ENCODE peak calls at places on chromosomes 7 and 10, in eight cellular contexts. One of them, this sample, is unnamed.

GRCh38 chr7:17696422-17696821 is 243.9 kb downstream of the SNX13 start:
- DNase-seq in B cell: no peak
- DNase-seq in neural crest cell: peak
- DNase-seq in Calu3: peak
- DNase-seq in HFF-Myc: no peak
- DNase-seq in body of pancreas: no peak
- DNase-seq in fibroblast of mammary gland: peak
- DNase-seq in tibial artery: peak
- DNase-seq in this sample: peak

GRCh38 chr10:127094984-127095383 is 101.4 kb downstream of the INSYN2A start:
- DNase-seq in B cell: no peak
- DNase-seq in neural crest cell: no peak
- DNase-seq in Calu3: no peak
- DNase-seq in HFF-Myc: no peak
- DNase-seq in body of pancreas: no peak
- DNase-seq in fibroblast of mammary gland: no peak
- DNase-seq in tibial artery: no peak
- DNase-seq in this sample: no peak

GRCh38 chr10:87660484-87661133 is 931 bp downstream of the PAPSS2 start:
- DNase-seq in B cell: no peak
- DNase-seq in neural crest cell: no peak
- DNase-seq in Calu3: peak
- DNase-seq in HFF-Myc: no peak
- DNase-seq in body of pancreas: peak
- DNase-seq in fibroblast of mammary gland: peak
- DNase-seq in tibial artery: no peak
- DNase-seq in this sample: peak

GRCh38 chr7:19122018-19122588 is 4.7 kb upstream of the TWIST1 start:
- DNase-seq in B cell: no peak
- DNase-seq in neural crest cell: no peak
- DNase-seq in Calu3: no peak
- DNase-seq in HFF-Myc: no peak
- DNase-seq in body of pancreas: no peak
- DNase-seq in fibroblast of mammary gland: peak
- DNase-seq in tibial artery: no peak
- DNase-seq in this sample: peak

GRCh38 chr7:91634485-91635177 is 245.9 kb downstream of the MTERF1 start:
- DNase-seq in B cell: no peak
- DNase-seq in neural crest cell: no peak
- DNase-seq in Calu3: no peak
- DNase-seq in HFF-Myc: no peak
- DNase-seq in body of pancreas: no peak
- DNase-seq in fibroblast of mammary gland: no peak
- DNase-seq in tibial artery: no peak
- DNase-seq in this sample: no peak

GRCh38 chr10:61642692-61643091 is 20.0 kb upstream of the CABCOCO1 start:
- DNase-seq in B cell: no peak
- DNase-seq in neural crest cell: no peak
- DNase-seq in Calu3: no peak
- DNase-seq in HFF-Myc: peak
- DNase-seq in body of pancreas: no peak
- DNase-seq in fibroblast of mammary gland: peak
- DNase-seq in tibial artery: no peak
- DNase-seq in this sample: peak

GRCh38 chr7:128458956-128459355 is 3.3 kb downstream of the HILPDA start:
- DNase-seq in B cell: no peak
- DNase-seq in neural crest cell: no peak
- DNase-seq in Calu3: no peak
- DNase-seq in HFF-Myc: no peak
- DNase-seq in body of pancreas: no peak
- DNase-seq in fibroblast of mammary gland: no peak
- DNase-seq in tibial artery: no peak
- DNase-seq in this sample: no peak

GRCh38 chr7:111833461-111833860 is 271.2 kb upstream of the IMMP2L start:
- DNase-seq in B cell: no peak
- DNase-seq in neural crest cell: no peak
- DNase-seq in Calu3: no peak
- DNase-seq in HFF-Myc: no peak
- DNase-seq in body of pancreas: no peak
- DNase-seq in fibroblast of mammary gland: peak
- DNase-seq in tibial artery: no peak
- DNase-seq in this sample: peak

GRCh38 chr7:157016352-157017041 is 6.0 kb upstream of the MNX1 start:
- DNase-seq in B cell: no peak
- DNase-seq in neural crest cell: no peak
- DNase-seq in Calu3: no peak
- DNase-seq in HFF-Myc: no peak
- DNase-seq in body of pancreas: no peak
- DNase-seq in fibroblast of mammary gland: no peak
- DNase-seq in tibial artery: peak
- DNase-seq in this sample: no peak

GRCh38 chr10:85863301-85864172 is 503.1 kb downstream of the GRID1 start:
- DNase-seq in B cell: no peak
- DNase-seq in neural crest cell: no peak
- DNase-seq in Calu3: no peak
- DNase-seq in HFF-Myc: no peak
- DNase-seq in body of pancreas: no peak
- DNase-seq in fibroblast of mammary gland: no peak
- DNase-seq in tibial artery: no peak
- DNase-seq in this sample: no peak

GRCh38 chr7:98286093-98286525 is 4.6 kb downstream of the BRI3 start:
- DNase-seq in B cell: no peak
- DNase-seq in neural crest cell: no peak
- DNase-seq in Calu3: peak
- DNase-seq in HFF-Myc: no peak
- DNase-seq in body of pancreas: peak
- DNase-seq in fibroblast of mammary gland: peak
- DNase-seq in tibial artery: peak
- DNase-seq in this sample: peak

GRCh38 chr7:47587389-47587788 is 5.5 kb upstream of the TNS3 start:
- DNase-seq in B cell: no peak
- DNase-seq in neural crest cell: no peak
- DNase-seq in Calu3: no peak
- DNase-seq in HFF-Myc: no peak
- DNase-seq in body of pancreas: peak
- DNase-seq in fibroblast of mammary gland: no peak
- DNase-seq in tibial artery: peak
- DNase-seq in this sample: no peak

DNA sequence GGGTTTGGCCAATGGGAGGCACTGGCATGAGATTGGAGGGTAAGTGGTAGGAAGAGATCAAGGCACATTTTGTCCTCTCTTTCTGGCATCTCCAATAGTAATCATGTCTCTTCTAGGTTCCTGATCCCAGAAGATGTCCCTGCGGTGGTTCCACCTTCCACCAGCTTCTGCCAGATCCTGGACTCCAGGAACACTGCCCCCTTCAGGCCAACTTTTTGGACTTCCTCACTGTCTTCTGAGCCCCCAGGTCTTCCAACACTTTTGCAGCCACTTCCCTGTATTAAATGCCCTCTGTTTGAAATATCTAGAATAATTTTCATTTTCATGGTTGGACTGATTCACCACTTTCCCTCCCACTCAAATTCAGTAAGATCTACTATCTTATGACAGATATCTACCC is 60.9 kb downstream of the BAMBI start:
- DNase-seq in B cell: no peak
- DNase-seq in neural crest cell: no peak
- DNase-seq in Calu3: no peak
- DNase-seq in HFF-Myc: no peak
- DNase-seq in body of pancreas: no peak
- DNase-seq in fibroblast of mammary gland: peak
- DNase-seq in tibial artery: no peak
- DNase-seq in this sample: no peak
- TF ChIP-seq CTCF in B cell: no peak
- TF ChIP-seq CTCF in neural crest cell: peak
- TF ChIP-seq CTCF in Calu3: no peak
- TF ChIP-seq CTCF in HFF-Myc: peak
- TF ChIP-seq CTCF in body of pancreas: no peak
- TF ChIP-seq CTCF in fibroblast of mammary gland: peak
- TF ChIP-seq CTCF in tibial artery: no peak
- TF ChIP-seq CTCF in this sample: no peak

DNA sequence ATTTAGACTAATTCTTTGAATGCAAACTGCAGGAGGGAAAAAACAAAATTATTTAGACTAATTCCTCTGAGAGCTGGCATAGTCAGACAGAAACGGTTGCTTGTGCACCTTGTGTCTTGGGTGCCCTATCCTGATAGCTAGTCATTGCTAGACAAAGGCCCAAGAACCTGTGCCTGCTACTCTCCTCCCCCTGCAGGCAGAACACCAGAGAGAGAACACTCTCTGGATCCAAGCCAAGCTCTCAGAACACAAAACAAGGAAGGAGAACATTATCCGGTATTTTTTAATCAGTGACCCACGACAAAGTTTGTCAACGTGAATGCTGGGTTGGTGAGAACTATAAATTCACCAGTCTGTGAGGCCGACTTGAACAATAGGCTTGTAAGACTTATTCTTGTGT is 18.9 kb upstream of the PPP1R9A start:
- DNase-seq in B cell: peak
- DNase-seq in neural crest cell: no peak
- DNase-seq in Calu3: peak
- DNase-seq in HFF-Myc: no peak
- DNase-seq in body of pancreas: peak
- DNase-seq in fibroblast of mammary gland: peak
- DNase-seq in tibial artery: no peak
- DNase-seq in this sample: peak
- TF ChIP-seq CTCF in B cell: no peak
- TF ChIP-seq CTCF in neural crest cell: peak
- TF ChIP-seq CTCF in Calu3: peak
- TF ChIP-seq CTCF in HFF-Myc: no peak
- TF ChIP-seq CTCF in body of pancreas: peak
- TF ChIP-seq CTCF in fibroblast of mammary gland: peak
- TF ChIP-seq CTCF in tibial artery: no peak
- TF ChIP-seq CTCF in this sample: peak

GRCh38 chr7:121259826-121260225 is 69.0 kb upstream of the WNT16 start:
- DNase-seq in B cell: no peak
- DNase-seq in neural crest cell: no peak
- DNase-seq in Calu3: no peak
- DNase-seq in HFF-Myc: no peak
- DNase-seq in body of pancreas: no peak
- DNase-seq in fibroblast of mammary gland: no peak
- DNase-seq in tibial artery: no peak
- DNase-seq in this sample: no peak
- TF ChIP-seq CTCF in B cell: no peak
- TF ChIP-seq CTCF in neural crest cell: no peak
- TF ChIP-seq CTCF in Calu3: no peak
- TF ChIP-seq CTCF in HFF-Myc: no peak
- TF ChIP-seq CTCF in body of pancreas: no peak
- TF ChIP-seq CTCF in fibroblast of mammary gland: no peak
- TF ChIP-seq CTCF in tibial artery: no peak
- TF ChIP-seq CTCF in this sample: no peak

GRCh38 chr7:148906707-148907498 is 22.8 kb upstream of the EZH2 start:
- DNase-seq in B cell: no peak
- DNase-seq in neural crest cell: no peak
- DNase-seq in Calu3: no peak
- DNase-seq in HFF-Myc: no peak
- DNase-seq in body of pancreas: no peak
- DNase-seq in fibroblast of mammary gland: no peak
- DNase-seq in tibial artery: no peak
- DNase-seq in this sample: no peak

GRCh38 chr7:148898845-148899474 is 14.9 kb upstream of the EZH2 start:
- DNase-seq in B cell: no peak
- DNase-seq in neural crest cell: no peak
- DNase-seq in Calu3: peak
- DNase-seq in HFF-Myc: no peak
- DNase-seq in body of pancreas: no peak
- DNase-seq in fibroblast of mammary gland: no peak
- DNase-seq in tibial artery: no peak
- DNase-seq in this sample: no peak

GRCh38 chr7:148903504-148903903 is 19.4 kb upstream of the EZH2 start:
- DNase-seq in B cell: no peak
- DNase-seq in neural crest cell: no peak
- DNase-seq in Calu3: no peak
- DNase-seq in HFF-Myc: no peak
- DNase-seq in body of pancreas: no peak
- DNase-seq in fibroblast of mammary gland: no peak
- DNase-seq in tibial artery: no peak
- DNase-seq in this sample: no peak

GRCh38 chr7:148905093-148905666 is 21.1 kb upstream of the EZH2 start:
- DNase-seq in B cell: no peak
- DNase-seq in neural crest cell: no peak
- DNase-seq in Calu3: peak
- DNase-seq in HFF-Myc: no peak
- DNase-seq in body of pancreas: no peak
- DNase-seq in fibroblast of mammary gland: no peak
- DNase-seq in tibial artery: no peak
- DNase-seq in this sample: no peak

GRCh38 chr7:148901178-148901577 is 17.1 kb upstream of the EZH2 start:
- DNase-seq in B cell: no peak
- DNase-seq in neural crest cell: no peak
- DNase-seq in Calu3: no peak
- DNase-seq in HFF-Myc: no peak
- DNase-seq in body of pancreas: no peak
- DNase-seq in fibroblast of mammary gland: no peak
- DNase-seq in tibial artery: no peak
- DNase-seq in this sample: no peak
- TF ChIP-seq CTCF in B cell: no peak
- TF ChIP-seq CTCF in neural crest cell: no peak
- TF ChIP-seq CTCF in Calu3: no peak
- TF ChIP-seq CTCF in HFF-Myc: no peak
- TF ChIP-seq CTCF in body of pancreas: no peak
- TF ChIP-seq CTCF in fibroblast of mammary gland: no peak
- TF ChIP-seq CTCF in tibial artery: no peak
- TF ChIP-seq CTCF in this sample: no peak

GRCh38 chr7:16422917-16423316 is 1.6 kb upstream of the CRPPA start:
- DNase-seq in B cell: no peak
- DNase-seq in neural crest cell: no peak
- DNase-seq in Calu3: no peak
- DNase-seq in HFF-Myc: no peak
- DNase-seq in body of pancreas: no peak
- DNase-seq in fibroblast of mammary gland: no peak
- DNase-seq in tibial artery: no peak
- DNase-seq in this sample: no peak
- TF ChIP-seq CTCF in B cell: no peak
- TF ChIP-seq CTCF in neural crest cell: no peak
- TF ChIP-seq CTCF in Calu3: no peak
- TF ChIP-seq CTCF in HFF-Myc: no peak
- TF ChIP-seq CTCF in body of pancreas: no peak
- TF ChIP-seq CTCF in fibroblast of mammary gland: no peak
- TF ChIP-seq CTCF in tibial artery: no peak
- TF ChIP-seq CTCF in this sample: no peak